ENCODE peak calls at places on chromosome 20, in nine cellular contexts. W, K, T, I, Z, J, S, F and B are unnamed samples.
A peak's percentile ranks its signal among the peaks of the same experiment; 100 is the strongest.

GRCh38 chr20:34185766-34186620 is 55.2 kb upstream of the ASIP start:
- DNase-seq in W (no peak), K (no peak), T (no peak), I (no peak), Z (no peak), J (no peak), S (no peak), F (no peak), B (no peak)

GRCh38 chr20:64257107-64257757 is 1.7 kb downstream of the PCMTD2 start:
- DNase-seq in W (no peak), K (no peak), T (no peak), I (no peak), Z (no peak), J (no peak), S (no peak), F (no peak), B (no peak)

GRCh38 chr20:46324960-46325703 is 16.8 kb upstream of the CDH22 start:
- DNase-seq in W (no peak), K (no peak), T (no peak), I (peak; percentile 32), Z (peak; percentile 36), J (no peak), S (peak; percentile 41), F (no peak), B (no peak)

GRCh38 chr20:9573598-9573997 is 59.2 kb downstream of the LAMP5 start:
- DNase-seq in W (no peak), K (no peak), T (no peak), I (no peak), Z (no peak), J (no peak), S (no peak), F (no peak), B (no peak)

GRCh38 chr20:35297153-35297552 is 4.9 kb upstream of the FAM83C start:
- DNase-seq in W (no peak), K (no peak), T (no peak), I (no peak), Z (peak; percentile 15), J (no peak), S (peak; percentile 27), F (no peak), B (no peak)

GRCh38 chr20:48042628-48043027 is 257.3 kb upstream of the SULF2 start:
- DNase-seq in W (no peak), K (no peak), T (no peak), I (no peak), Z (no peak), J (no peak), S (no peak), F (no peak), B (no peak)

GRCh38 chr20:10077886-10078285 is 43.1 kb downstream of the ANKEF1 start:
- DNase-seq in W (no peak), K (no peak), T (no peak), I (no peak), Z (no peak), J (no peak), S (no peak), F (no peak), B (no peak)

GRCh38 chr20:10061641-10062040 is 26.9 kb downstream of the ANKEF1 start:
- DNase-seq in W (no peak), K (no peak), T (no peak), I (no peak), Z (no peak), J (no peak), S (no peak), F (no peak), B (no peak)

GRCh38 chr20:10720550-10720949 is 46.8 kb upstream of the JAG1 start:
- DNase-seq in W (no peak), K (no peak), T (no peak), I (no peak), Z (no peak), J (no peak), S (peak; percentile 23), F (no peak), B (no peak)

GRCh38 chr20:49603209-49603627 is 35.3 kb upstream of the PTGIS start:
- DNase-seq in W (no peak), K (no peak), T (no peak), I (peak; percentile 50), Z (peak; percentile 59), J (no peak), S (peak; percentile 71), F (no peak), B (no peak)

GRCh38 chr20:14700641-14700965 is 363.2 kb upstream of the FLRT3 start:
- DNase-seq in W (no peak), K (no peak), T (no peak), I (no peak), Z (peak; percentile 41), J (no peak), S (peak; percentile 27), F (no peak), B (no peak)

GRCh38 chr20:33291830-33292355 is 8.9 kb downstream of the BPIFB1 start:
- DNase-seq in W (no peak), K (peak; percentile 68), T (peak; percentile 21), I (peak; percentile 44), Z (peak; percentile 58), J (peak; percentile 73), S (peak; percentile 16), F (no peak), B (no peak)

GRCh38 chr20:17633850-17634500 is 48.1 kb downstream of the RRBP1 start:
- DNase-seq in W (no peak), K (no peak), T (no peak), I (no peak), Z (no peak), J (no peak), S (no peak), F (no peak), B (no peak)

GRCh38 chr20:18380908-18381529 is 85.8 kb downstream of the DZANK1 start:
- DNase-seq in W (no peak), K (no peak), T (no peak), I (no peak), Z (no peak), J (no peak), S (no peak), F (no peak), B (no peak)

GRCh38 chr20:25012616-25013189 is 20.2 kb upstream of the APMAP start:
- DNase-seq in W (no peak), K (no peak), T (peak; percentile 9), I (peak; percentile 8), Z (no peak), J (no peak), S (no peak), F (no peak), B (no peak)

GRCh38 chr20:4076671-4077070 is 61.3 kb upstream of the RNF24 start:
- DNase-seq in W (no peak), K (no peak), T (no peak), I (peak; percentile 60), Z (no peak), J (no peak), S (peak; percentile 88), F (no peak), B (peak; percentile 59)

GRCh38 chr20:17676942-17677341 is 5.1 kb downstream of the RRBP1 start:
- DNase-seq in W (no peak), K (no peak), T (no peak), I (no peak), Z (no peak), J (no peak), S (peak; percentile 52), F (no peak), B (no peak)

GRCh38 chr20:33531047-33531877 is 41.4 kb downstream of the CBFA2T2 start:
- DNase-seq in W (no peak), K (no peak), T (no peak), I (no peak), Z (peak; percentile 26), J (no peak), S (peak; percentile 51), F (no peak), B (no peak)

GRCh38 chr20:44288252-44288651 is 22.8 kb downstream of the FITM2 start:
- DNase-seq in W (no peak), K (no peak), T (no peak), I (no peak), Z (no peak), J (no peak), S (no peak), F (no peak), B (no peak)

GRCh38 chr20:542777-543368 is 717 bp downstream of the CSNK2A1 start:
- DNase-seq in W (peak; percentile 63), K (peak; percentile 55), T (peak; percentile 26), I (peak; percentile 25), Z (peak; percentile 58), J (peak; percentile 57), S (peak; percentile 6), F (no peak), B (no peak)

GRCh38 chr20:26209171-26209941 is 512.7 kb upstream of the ZNF337 start:
- DNase-seq in W (peak; percentile 44), K (peak; percentile 52), T (peak; percentile 16), I (no peak), Z (peak; percentile 52), J (peak; percentile 13), S (peak; percentile 15), F (no peak), B (no peak)

DNA sequence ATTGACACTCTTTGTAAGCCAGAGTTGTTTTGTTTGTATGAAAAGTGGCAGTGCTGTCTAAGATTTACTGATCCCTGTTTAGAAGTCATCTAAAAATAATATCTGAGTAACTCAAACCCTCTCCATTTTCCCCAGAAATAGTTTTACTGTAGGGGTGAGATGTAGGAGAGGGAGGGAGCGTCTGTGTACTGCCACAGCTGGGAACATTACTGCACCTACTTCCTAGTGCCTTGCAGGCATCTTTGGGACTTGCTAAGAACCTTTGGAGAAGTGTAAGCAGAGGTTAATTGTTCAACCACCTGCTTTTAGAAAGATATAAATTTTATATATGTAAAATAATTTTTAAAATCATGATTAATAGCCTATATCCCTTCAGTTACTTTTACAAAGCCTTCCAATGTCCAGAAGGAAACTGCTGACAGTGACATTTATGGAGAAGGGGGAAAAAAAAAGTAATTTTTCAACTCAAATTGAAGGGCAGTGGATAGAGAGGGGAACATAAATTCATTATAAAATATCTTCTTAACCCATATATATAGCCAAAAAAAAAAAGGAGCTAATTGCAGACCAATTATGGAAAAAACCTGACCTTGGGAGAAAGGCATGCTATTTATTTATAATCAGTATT is 392.8 kb downstream of the PLCB1 start:
- DNase-seq in W (no peak), K (no peak), T (no peak), I (no peak), Z (no peak), J (no peak), S (no peak), F (no peak), B (no peak)
- TF ChIP-seq CTCF in W (no peak), K (no peak), T (no peak), I (no peak), Z (no peak), J (no peak), S (no peak), F (no peak), B (no peak)

GRCh38 chr20:1800777-1801176 is 94.4 kb upstream of the SIRPA start:
- DNase-seq in W (no peak), K (no peak), T (no peak), I (no peak), Z (no peak), J (no peak), S (peak; percentile 62), F (no peak), B (no peak)
- TF ChIP-seq CTCF in W (no peak), K (peak; percentile 23), T (no peak), I (no peak), Z (peak; percentile 40), J (peak; percentile 41), S (peak; percentile 54), F (no peak), B (peak; percentile 42)

GRCh38 chr20:31711416-31712111 is 11.1 kb downstream of the BCL2L1 start:
- DNase-seq in W (no peak), K (no peak), T (no peak), I (no peak), Z (no peak), J (no peak), S (no peak), F (no peak), B (no peak)
- TF ChIP-seq CTCF in W (no peak), K (no peak), T (no peak), I (no peak), Z (no peak), J (no peak), S (no peak), F (no peak), B (no peak)

GRCh38 chr20:59082077-59082740 is 39.6 kb upstream of the PRELID3B start:
- DNase-seq in W (no peak), K (no peak), T (no peak), I (no peak), Z (no peak), J (no peak), S (no peak), F (no peak), B (peak; percentile 44)
- TF ChIP-seq CTCF in W (no peak), K (peak; percentile 23), T (peak; percentile 17), I (peak; percentile 16), Z (no peak), J (no peak), S (peak; percentile 35), F (no peak), B (no peak)